ENCODE peak calls at places on chromosomes 13 and 19, in six cellular contexts. S is thoracic aorta, J is M059J, K is fibroblast of lung, U is GM06990, X is brain microvascular endothelial cell. V is an unnamed sample.

GRCh38 chr13:97125810-97126738 is 96.1 kb upstream of the MBNL2 start:
- DNase-seq in S (no peak), J (peak), K (no peak), U (peak), X (no peak), V (no peak)

GRCh38 chr13:43058318-43058674 is 34.9 kb downstream of the DNAJC15 start:
- DNase-seq in S (no peak), J (peak), K (peak), U (no peak), X (peak), V (peak)

GRCh38 chr19:6238643-6239281 is 41.0 kb downstream of the MLLT1 start:
- DNase-seq in S (no peak), J (peak), K (peak), U (no peak), X (no peak), V (no peak)

GRCh38 chr19:36051236-36051635 is 2.8 kb downstream of the THAP8 start:
- DNase-seq in S (no peak), J (no peak), K (no peak), U (no peak), X (no peak), V (no peak)

GRCh38 chr19:17933414-17934129 is 757 bp downstream of the CCDC124 start:
- DNase-seq in S (no peak), J (peak), K (peak), U (no peak), X (peak), V (no peak)

GRCh38 chr19:44776402-44777096 is 1.1 kb upstream of the CBLC start:
- DNase-seq in S (no peak), J (no peak), K (no peak), U (no peak), X (no peak), V (no peak)

GRCh38 chr13:25171517-25172302 is at the start of gene AMER2:
- DNase-seq in S (no peak), J (peak), K (peak), U (peak), X (no peak), V (no peak)

GRCh38 chr19:50482271-50482855 is 5.7 kb upstream of the GARIN5A start:
- DNase-seq in S (no peak), J (no peak), K (no peak), U (no peak), X (no peak), V (no peak)

GRCh38 chr13:99969934-99970760 is 1.4 kb downstream of the ZIC5 start:
- DNase-seq in S (no peak), J (peak), K (no peak), U (no peak), X (no peak), V (no peak)

GRCh38 chr13:100290165-100290801 is 201.4 kb downstream of the PCCA start:
- DNase-seq in S (no peak), J (no peak), K (peak), U (no peak), X (no peak), V (no peak)

GRCh38 chr19:1461862-1462261 is 11.9 kb downstream of the APC2 start:
- DNase-seq in S (no peak), J (no peak), K (no peak), U (no peak), X (no peak), V (no peak)

GRCh38 chr19:1856698-1857603 is 6.4 kb downstream of the KLF16 start:
- DNase-seq in S (peak), J (peak), K (peak), U (peak), X (peak), V (no peak)

GRCh38 chr19:41837981-41838708 is 6.3 kb downstream of the LYPD4 start:
- DNase-seq in S (no peak), J (no peak), K (no peak), U (no peak), X (no peak), V (no peak)

GRCh38 chr13:106858910-106859309 is 291.0 kb upstream of the ARGLU1 start:
- DNase-seq in S (no peak), J (no peak), K (no peak), U (no peak), X (no peak), V (no peak)

GRCh38 chr19:1265611-1266115 is 3.5 kb upstream of the CIRBP start:
- DNase-seq in S (peak), J (peak), K (peak), U (peak), X (peak), V (peak)

GRCh38 chr13:108983273-108983672 is 353.9 kb downstream of the MYO16 start:
- DNase-seq in S (no peak), J (no peak), K (no peak), U (no peak), X (no peak), V (no peak)

GRCh38 chr19:43606569-43607229 is 5.2 kb upstream of the SRRM5 start:
- DNase-seq in S (no peak), J (no peak), K (no peak), U (no peak), X (no peak), V (no peak)

GRCh38 chr19:39631626-39632025 is 24.1 kb upstream of the LGALS16 start:
- DNase-seq in S (no peak), J (no peak), K (no peak), U (no peak), X (no peak), V (no peak)

GRCh38 chr19:17762505-17763229 is 11.4 kb downstream of the FCHO1 start:
- DNase-seq in S (no peak), J (peak), K (peak), U (no peak), X (peak), V (peak)

GRCh38 chr19:58311345-58311744 is 6.2 kb downstream of the ERVK3-1 start:
- DNase-seq in S (no peak), J (no peak), K (no peak), U (no peak), X (no peak), V (no peak)

GRCh38 chr19:403221-404036 is 5.5 kb downstream of the C2CD4C start:
- DNase-seq in S (no peak), J (no peak), K (no peak), U (no peak), X (no peak), V (no peak)

GRCh38 chr13:76462003-76462402 is 424.2 kb downstream of the KCTD12 start:
- DNase-seq in S (no peak), J (no peak), K (peak), U (no peak), X (no peak), V (no peak)

GRCh38 chr13:83378901-83379300 is 503.4 kb downstream of the SLITRK1 start:
- DNase-seq in S (no peak), J (no peak), K (no peak), U (no peak), X (no peak), V (no peak)

GRCh38 chr19:43620061-43621001 is 902 bp upstream of the ZNF428 start:
- DNase-seq in S (peak), J (no peak), K (no peak), U (no peak), X (no peak), V (no peak)

GRCh38 chr19:21569497-21569870 is 64.1 kb downstream of the ZNF429 start:
- DNase-seq in S (no peak), J (no peak), K (peak), U (no peak), X (no peak), V (no peak)